ENCODE peak calls at places on chromosomes 5 and 9, in eight cellular contexts. S is cardiac muscle cell; J is bronchial epithelial cell; T is T-helper 2 cell; E is HTR-8/SVneo; L is left lung; P is AG04450; Q is stimulated activated CD4-positive, alpha-beta T cell treated with anti-CD3 and anti-CD28 coated beads, TNF-alpha, amount 100 ng/mL, for 4 hours. C is an unnamed sample.

GRCh38 chr5:120463991-120464626 is at the start of gene PRR16:
- DNase-seq in S (peak), J (peak), T (no peak), E (peak), L (peak), P (no peak), Q (no peak), C (peak)

GRCh38 chr5:117652001-117652639 is 1077.5 kb upstream of the SEMA6A start:
- DNase-seq in S (no peak), J (no peak), T (no peak), E (no peak), L (no peak), P (no peak), Q (no peak), C (no peak)

GRCh38 chr9:128249914-128250838 is 25.6 kb downstream of the GOLGA2 start:
- DNase-seq in S (peak), J (peak), T (peak), E (no peak), L (peak), P (no peak), Q (peak), C (no peak)

GRCh38 chr5:143074414-143074996 is 304.3 kb downstream of the ARHGAP26 start:
- DNase-seq in S (no peak), J (peak), T (no peak), E (no peak), L (no peak), P (no peak), Q (no peak), C (no peak)

GRCh38 chr9:110321055-110321454 is 16.6 kb downstream of the TXNDC8 start:
- DNase-seq in S (peak), J (no peak), T (no peak), E (no peak), L (no peak), P (no peak), Q (no peak), C (no peak)

GRCh38 chr5:31637851-31638250 is 1.1 kb upstream of the PDZD2 start:
- DNase-seq in S (no peak), J (no peak), T (no peak), E (no peak), L (no peak), P (no peak), Q (no peak), C (no peak)

GRCh38 chr5:132776077-132776931 is 735 bp downstream of the SEPTIN8 start:
- DNase-seq in S (peak), J (no peak), T (no peak), E (no peak), L (no peak), P (no peak), Q (no peak), C (no peak)

GRCh38 chr5:143145388-143145787 is 258.1 kb downstream of the NR3C1 start:
- DNase-seq in S (no peak), J (no peak), T (no peak), E (no peak), L (no peak), P (no peak), Q (no peak), C (no peak)

GRCh38 chr5:43041131-43041668 is 1.1 kb upstream of the ANXA2R start:
- DNase-seq in S (no peak), J (no peak), T (peak), E (no peak), L (no peak), P (no peak), Q (no peak), C (no peak)

GRCh38 chr5:130066644-130067043 is 162.4 kb downstream of the CHSY3 start:
- DNase-seq in S (peak), J (no peak), T (no peak), E (no peak), L (no peak), P (no peak), Q (no peak), C (no peak)

GRCh38 chr5:16934123-16934522 is 2.0 kb downstream of the MYO10 start:
- DNase-seq in S (peak), J (peak), T (no peak), E (peak), L (peak), P (peak), Q (no peak), C (peak)

GRCh38 chr5:115558388-115558956 is 13.9 kb upstream of the FEM1C start:
- DNase-seq in S (peak), J (peak), T (no peak), E (no peak), L (no peak), P (no peak), Q (no peak), C (no peak)

GRCh38 chr9:82991684-82992083 is 71.3 kb downstream of the RASEF start:
- DNase-seq in S (no peak), J (no peak), T (no peak), E (no peak), L (no peak), P (no peak), Q (no peak), C (no peak)

GRCh38 chr9:9790216-9790872 is 822.5 kb downstream of the PTPRD start:
- DNase-seq in S (peak), J (peak), T (no peak), E (no peak), L (no peak), P (no peak), Q (no peak), C (no peak)